ENCODE peak calls at places on chromosomes 16 and 17, in seven cellular contexts. B is putamen, D is adrenal gland, P is cardiac septum, V is thyroid gland, C is HFF-Myc, H is fibroblast of mammary gland. J is an unnamed sample.

GRCh38 chr16:47887496-47887895 is 268.3 kb downstream of the ABCC12 start:
- DNase-seq in C (no peak), B (no peak), P (no peak), H (no peak), V (no peak), D (no peak), J (no peak)

GRCh38 chr17:55743103-55743679 is 7.7 kb upstream of the PCTP start:
- DNase-seq in H (peak), C (no peak), D (peak), V (peak), P (no peak), B (no peak), J (no peak)

GRCh38 chr16:57194512-57194911 is 8.4 kb downstream of the RSPRY1 start:
- DNase-seq in P (no peak), D (no peak), H (peak), V (no peak), B (no peak), C (peak), J (no peak)

GRCh38 chr16:46973457-46974324 is at the start of gene DNAJA2:
- DNase-seq in C (peak), P (peak), B (peak), H (peak), D (peak), V (peak), J (peak)

GRCh38 chr16:25707982-25708583 is 16.3 kb downstream of the HS3ST4 start:
- DNase-seq in D (peak), B (no peak), C (peak), V (no peak), H (peak), P (no peak), J (no peak)

GRCh38 chr16:12081048-12081404 is 104.5 kb downstream of the SNX29 start:
- DNase-seq in H (no peak), D (peak), B (no peak), C (no peak), P (no peak), V (no peak), J (peak)

GRCh38 chr17:76826290-76827138 is 41.7 kb upstream of the MGAT5B start:
- DNase-seq in D (no peak), B (no peak), V (no peak), P (no peak), C (no peak), H (no peak), J (no peak)

GRCh38 chr17:49554694-49555494 is 20.8 kb upstream of the NXPH3 start:
- DNase-seq in V (peak), H (no peak), B (no peak), P (peak), C (no peak), D (no peak), J (peak)

GRCh38 chr17:15882058-15882720 is 62.7 kb upstream of the ADORA2B start:
- DNase-seq in C (no peak), D (peak), B (no peak), H (no peak), P (no peak), V (no peak), J (no peak)

GRCh38 chr16:86448306-86448705 is 62.0 kb upstream of the FOXF1 start:
- DNase-seq in D (no peak), H (no peak), B (no peak), C (no peak), P (no peak), V (no peak), J (no peak)

GRCh38 chr16:87780385-87780989 is 14.7 kb upstream of the KLHDC4 start:
- DNase-seq in H (peak), B (peak), P (no peak), C (no peak), V (peak), D (peak), J (no peak)

GRCh38 chr16:88347656-88348376 is 34.9 kb upstream of the ZNF469 start:
- DNase-seq in H (no peak), P (no peak), D (no peak), C (no peak), V (no peak), B (no peak), J (no peak)

GRCh38 chr17:72393553-72393952 is 272.7 kb downstream of the SOX9 start:
- DNase-seq in C (no peak), V (no peak), D (no peak), B (no peak), H (peak), P (no peak), J (no peak)

GRCh38 chr17:5809580-5810188 is 225.4 kb upstream of the NLRP1 start:
- DNase-seq in H (no peak), P (no peak), B (no peak), C (no peak), V (no peak), D (no peak), J (no peak)

GRCh38 chr16:1895949-1896675 is 22.1 kb downstream of the HS3ST6 start:
- DNase-seq in D (no peak), H (no peak), C (no peak), B (no peak), V (peak), P (no peak), J (no peak)

GRCh38 chr17:9370464-9370863 is 205.2 kb downstream of the STX8 start:
- DNase-seq in B (no peak), D (no peak), H (peak), P (no peak), C (no peak), V (no peak), J (no peak)

GRCh38 chr17:78602246-78602645 is 25.1 kb upstream of the DNAH17 start:
- DNase-seq in B (no peak), C (no peak), P (no peak), H (no peak), V (no peak), D (no peak), J (no peak)

GRCh38 chr17:1143573-1143972 is 36.2 kb downstream of the ABR start:
- DNase-seq in V (no peak), H (no peak), C (no peak), B (no peak), D (no peak), P (no peak), J (no peak)

J was measured in mesenteric fat pad.